ENCODE peak calls at places on chromosomes 6 and 20, in seven cellular contexts. One of them, this sample, is unnamed.

GRCh38 chr6:149854532-149854931 is 9.6 kb downstream of the LRP11 start:
- DNase-seq in activated effector memory CD4-positive, alpha-beta T cell treated with anti-CD3 and anti-CD28 coated beads, Interleukin-2, amount 50 U/mL, for 16 hours: no peak
- DNase-seq in posterior cingulate gyrus: no peak
- DNase-seq in activated gamma-delta T cell treated with Interleukin-2 at 50 U/mL for 16 hours: no peak
- DNase-seq in AG04450: no peak
- DNase-seq in CD8-positive, alpha-beta memory T cell: no peak
- DNase-seq in neural crest cell: no peak
- DNase-seq in this sample: no peak

GRCh38 chr20:2955257-2955950 is 82.1 kb downstream of the PTPRA start:
- DNase-seq in AG04450: no peak
- DNase-seq in activated gamma-delta T cell treated with Interleukin-2 at 50 U/mL for 16 hours: no peak
- DNase-seq in neural crest cell: no peak
- DNase-seq in CD8-positive, alpha-beta memory T cell: no peak
- DNase-seq in activated effector memory CD4-positive, alpha-beta T cell treated with anti-CD3 and anti-CD28 coated beads, Interleukin-2, amount 50 U/mL, for 16 hours: no peak
- DNase-seq in posterior cingulate gyrus: no peak
- DNase-seq in this sample: no peak

GRCh38 chr6:12962995-12963394 is 246.4 kb downstream of the PHACTR1 start:
- DNase-seq in AG04450: no peak
- DNase-seq in CD8-positive, alpha-beta memory T cell: no peak
- DNase-seq in neural crest cell: no peak
- DNase-seq in posterior cingulate gyrus: no peak
- DNase-seq in activated effector memory CD4-positive, alpha-beta T cell treated with anti-CD3 and anti-CD28 coated beads, Interleukin-2, amount 50 U/mL, for 16 hours: no peak
- DNase-seq in activated gamma-delta T cell treated with Interleukin-2 at 50 U/mL for 16 hours: no peak
- DNase-seq in this sample: no peak

GRCh38 chr6:8170245-8170644 is 67.9 kb upstream of the EEF1E1 start:
- DNase-seq in neural crest cell: no peak
- DNase-seq in CD8-positive, alpha-beta memory T cell: no peak
- DNase-seq in AG04450: no peak
- DNase-seq in activated effector memory CD4-positive, alpha-beta T cell treated with anti-CD3 and anti-CD28 coated beads, Interleukin-2, amount 50 U/mL, for 16 hours: no peak
- DNase-seq in posterior cingulate gyrus: no peak
- DNase-seq in activated gamma-delta T cell treated with Interleukin-2 at 50 U/mL for 16 hours: no peak
- DNase-seq in this sample: no peak

GRCh38 chr20:20137851-20138250 is 85.5 kb downstream of the CFAP61 start:
- DNase-seq in activated effector memory CD4-positive, alpha-beta T cell treated with anti-CD3 and anti-CD28 coated beads, Interleukin-2, amount 50 U/mL, for 16 hours: no peak
- DNase-seq in AG04450: no peak
- DNase-seq in CD8-positive, alpha-beta memory T cell: no peak
- DNase-seq in activated gamma-delta T cell treated with Interleukin-2 at 50 U/mL for 16 hours: no peak
- DNase-seq in neural crest cell: no peak
- DNase-seq in posterior cingulate gyrus: no peak
- DNase-seq in this sample: no peak

GRCh38 chr20:56628015-56628872 is 862 bp upstream of the TFAP2C start:
- DNase-seq in CD8-positive, alpha-beta memory T cell: no peak
- DNase-seq in AG04450: no peak
- DNase-seq in neural crest cell: peak
- DNase-seq in posterior cingulate gyrus: peak
- DNase-seq in activated gamma-delta T cell treated with Interleukin-2 at 50 U/mL for 16 hours: no peak
- DNase-seq in activated effector memory CD4-positive, alpha-beta T cell treated with anti-CD3 and anti-CD28 coated beads, Interleukin-2, amount 50 U/mL, for 16 hours: no peak
- DNase-seq in this sample: no peak

GRCh38 chr20:50682947-50683530 is 8.3 kb downstream of the RIPOR3 start:
- DNase-seq in activated gamma-delta T cell treated with Interleukin-2 at 50 U/mL for 16 hours: no peak
- DNase-seq in neural crest cell: no peak
- DNase-seq in AG04450: no peak
- DNase-seq in CD8-positive, alpha-beta memory T cell: no peak
- DNase-seq in activated effector memory CD4-positive, alpha-beta T cell treated with anti-CD3 and anti-CD28 coated beads, Interleukin-2, amount 50 U/mL, for 16 hours: no peak
- DNase-seq in posterior cingulate gyrus: no peak
- DNase-seq in this sample: no peak

GRCh38 chr6:125086716-125087115 is 66.9 kb upstream of the TPD52L1 start:
- DNase-seq in activated gamma-delta T cell treated with Interleukin-2 at 50 U/mL for 16 hours: no peak
- DNase-seq in posterior cingulate gyrus: no peak
- DNase-seq in CD8-positive, alpha-beta memory T cell: no peak
- DNase-seq in neural crest cell: no peak
- DNase-seq in AG04450: no peak
- DNase-seq in activated effector memory CD4-positive, alpha-beta T cell treated with anti-CD3 and anti-CD28 coated beads, Interleukin-2, amount 50 U/mL, for 16 hours: no peak
- DNase-seq in this sample: no peak

GRCh38 chr20:52859156-52859887 is 112.8 kb upstream of the TSHZ2 start:
- DNase-seq in posterior cingulate gyrus: no peak
- DNase-seq in activated gamma-delta T cell treated with Interleukin-2 at 50 U/mL for 16 hours: no peak
- DNase-seq in CD8-positive, alpha-beta memory T cell: no peak
- DNase-seq in activated effector memory CD4-positive, alpha-beta T cell treated with anti-CD3 and anti-CD28 coated beads, Interleukin-2, amount 50 U/mL, for 16 hours: no peak
- DNase-seq in neural crest cell: no peak
- DNase-seq in AG04450: no peak
- DNase-seq in this sample: peak

GRCh38 chr20:51249781-51250180 is 226.9 kb upstream of the KCNG1 start:
- DNase-seq in neural crest cell: no peak
- DNase-seq in CD8-positive, alpha-beta memory T cell: no peak
- DNase-seq in activated effector memory CD4-positive, alpha-beta T cell treated with anti-CD3 and anti-CD28 coated beads, Interleukin-2, amount 50 U/mL, for 16 hours: no peak
- DNase-seq in AG04450: no peak
- DNase-seq in posterior cingulate gyrus: no peak
- DNase-seq in activated gamma-delta T cell treated with Interleukin-2 at 50 U/mL for 16 hours: no peak
- DNase-seq in this sample: no peak

GRCh38 chr6:122789078-122789861 is at the start of gene SMPDL3A:
- DNase-seq in AG04450: peak
- DNase-seq in CD8-positive, alpha-beta memory T cell: no peak
- DNase-seq in activated gamma-delta T cell treated with Interleukin-2 at 50 U/mL for 16 hours: peak
- DNase-seq in activated effector memory CD4-positive, alpha-beta T cell treated with anti-CD3 and anti-CD28 coated beads, Interleukin-2, amount 50 U/mL, for 16 hours: no peak
- DNase-seq in posterior cingulate gyrus: peak
- DNase-seq in neural crest cell: peak
- DNase-seq in this sample: no peak

GRCh38 chr6:161956082-161956481 is 682.2 kb upstream of the AGPAT4 start:
- DNase-seq in activated gamma-delta T cell treated with Interleukin-2 at 50 U/mL for 16 hours: no peak
- DNase-seq in activated effector memory CD4-positive, alpha-beta T cell treated with anti-CD3 and anti-CD28 coated beads, Interleukin-2, amount 50 U/mL, for 16 hours: no peak
- DNase-seq in neural crest cell: no peak
- DNase-seq in AG04450: no peak
- DNase-seq in CD8-positive, alpha-beta memory T cell: no peak
- DNase-seq in posterior cingulate gyrus: no peak
- DNase-seq in this sample: no peak

GRCh38 chr6:10968776-10969175 is 75.3 kb downstream of the ELOVL2 start:
- DNase-seq in AG04450: peak
- DNase-seq in posterior cingulate gyrus: no peak
- DNase-seq in activated gamma-delta T cell treated with Interleukin-2 at 50 U/mL for 16 hours: no peak
- DNase-seq in activated effector memory CD4-positive, alpha-beta T cell treated with anti-CD3 and anti-CD28 coated beads, Interleukin-2, amount 50 U/mL, for 16 hours: no peak
- DNase-seq in neural crest cell: no peak
- DNase-seq in CD8-positive, alpha-beta memory T cell: no peak
- DNase-seq in this sample: no peak

GRCh38 chr20:37456948-37457347 is 64.1 kb upstream of the NNAT start:
- DNase-seq in activated gamma-delta T cell treated with Interleukin-2 at 50 U/mL for 16 hours: no peak
- DNase-seq in neural crest cell: no peak
- DNase-seq in CD8-positive, alpha-beta memory T cell: no peak
- DNase-seq in activated effector memory CD4-positive, alpha-beta T cell treated with anti-CD3 and anti-CD28 coated beads, Interleukin-2, amount 50 U/mL, for 16 hours: no peak
- DNase-seq in AG04450: no peak
- DNase-seq in posterior cingulate gyrus: no peak
- DNase-seq in this sample: no peak

GRCh38 chr6:42898891-42899361 is 16.9 kb upstream of the PTCRA start:
- DNase-seq in activated effector memory CD4-positive, alpha-beta T cell treated with anti-CD3 and anti-CD28 coated beads, Interleukin-2, amount 50 U/mL, for 16 hours: peak
- DNase-seq in CD8-positive, alpha-beta memory T cell: peak
- DNase-seq in posterior cingulate gyrus: peak
- DNase-seq in activated gamma-delta T cell treated with Interleukin-2 at 50 U/mL for 16 hours: peak
- DNase-seq in neural crest cell: peak
- DNase-seq in AG04450: no peak
- DNase-seq in this sample: peak

GRCh38 chr6:3698021-3698420 is 53.5 kb downstream of the PXDC1 start:
- DNase-seq in CD8-positive, alpha-beta memory T cell: no peak
- DNase-seq in neural crest cell: no peak
- DNase-seq in posterior cingulate gyrus: no peak
- DNase-seq in activated gamma-delta T cell treated with Interleukin-2 at 50 U/mL for 16 hours: no peak
- DNase-seq in activated effector memory CD4-positive, alpha-beta T cell treated with anti-CD3 and anti-CD28 coated beads, Interleukin-2, amount 50 U/mL, for 16 hours: no peak
- DNase-seq in AG04450: no peak
- DNase-seq in this sample: peak

GRCh38 chr6:24909281-24910216 is 26.2 kb downstream of the RIPOR2 start:
- DNase-seq in neural crest cell: no peak
- DNase-seq in AG04450: no peak
- DNase-seq in CD8-positive, alpha-beta memory T cell: no peak
- DNase-seq in activated gamma-delta T cell treated with Interleukin-2 at 50 U/mL for 16 hours: no peak
- DNase-seq in posterior cingulate gyrus: peak
- DNase-seq in activated effector memory CD4-positive, alpha-beta T cell treated with anti-CD3 and anti-CD28 coated beads, Interleukin-2, amount 50 U/mL, for 16 hours: no peak
- DNase-seq in this sample: no peak

GRCh38 chr6:82040405-82041221 is 206.9 kb downstream of the IBTK start:
- DNase-seq in CD8-positive, alpha-beta memory T cell: no peak
- DNase-seq in neural crest cell: peak
- DNase-seq in activated effector memory CD4-positive, alpha-beta T cell treated with anti-CD3 and anti-CD28 coated beads, Interleukin-2, amount 50 U/mL, for 16 hours: no peak
- DNase-seq in posterior cingulate gyrus: peak
- DNase-seq in AG04450: peak
- DNase-seq in activated gamma-delta T cell treated with Interleukin-2 at 50 U/mL for 16 hours: no peak
- DNase-seq in this sample: no peak

GRCh38 chr20:1269850-1270249 is 3.8 kb downstream of the SNPH start:
- DNase-seq in AG04450: no peak
- DNase-seq in posterior cingulate gyrus: no peak
- DNase-seq in neural crest cell: no peak
- DNase-seq in CD8-positive, alpha-beta memory T cell: no peak
- DNase-seq in activated gamma-delta T cell treated with Interleukin-2 at 50 U/mL for 16 hours: no peak
- DNase-seq in activated effector memory CD4-positive, alpha-beta T cell treated with anti-CD3 and anti-CD28 coated beads, Interleukin-2, amount 50 U/mL, for 16 hours: no peak
- DNase-seq in this sample: no peak

GRCh38 chr6:138285800-138286199 is 67.5 kb upstream of the PBOV1 start:
- DNase-seq in AG04450: no peak
- DNase-seq in activated effector memory CD4-positive, alpha-beta T cell treated with anti-CD3 and anti-CD28 coated beads, Interleukin-2, amount 50 U/mL, for 16 hours: no peak
- DNase-seq in posterior cingulate gyrus: no peak
- DNase-seq in activated gamma-delta T cell treated with Interleukin-2 at 50 U/mL for 16 hours: no peak
- DNase-seq in CD8-positive, alpha-beta memory T cell: no peak
- DNase-seq in neural crest cell: no peak
- DNase-seq in this sample: no peak

GRCh38 chr6:12958052-12958706 is 241.6 kb downstream of the PHACTR1 start:
- DNase-seq in AG04450: no peak
- DNase-seq in neural crest cell: no peak
- DNase-seq in CD8-positive, alpha-beta memory T cell: no peak
- DNase-seq in posterior cingulate gyrus: no peak
- DNase-seq in activated effector memory CD4-positive, alpha-beta T cell treated with anti-CD3 and anti-CD28 coated beads, Interleukin-2, amount 50 U/mL, for 16 hours: no peak
- DNase-seq in activated gamma-delta T cell treated with Interleukin-2 at 50 U/mL for 16 hours: no peak
- DNase-seq in this sample: no peak

GRCh38 chr20:49810491-49811190 is 2.0 kb upstream of the SLC9A8 start:
- DNase-seq in CD8-positive, alpha-beta memory T cell: no peak
- DNase-seq in AG04450: no peak
- DNase-seq in activated gamma-delta T cell treated with Interleukin-2 at 50 U/mL for 16 hours: no peak
- DNase-seq in neural crest cell: no peak
- DNase-seq in activated effector memory CD4-positive, alpha-beta T cell treated with anti-CD3 and anti-CD28 coated beads, Interleukin-2, amount 50 U/mL, for 16 hours: peak
- DNase-seq in posterior cingulate gyrus: no peak
- DNase-seq in this sample: no peak

GRCh38 chr6:34423254-34423653 is 2.6 kb downstream of the RPS10 start:
- DNase-seq in activated effector memory CD4-positive, alpha-beta T cell treated with anti-CD3 and anti-CD28 coated beads, Interleukin-2, amount 50 U/mL, for 16 hours: no peak
- DNase-seq in neural crest cell: no peak
- DNase-seq in posterior cingulate gyrus: no peak
- DNase-seq in activated gamma-delta T cell treated with Interleukin-2 at 50 U/mL for 16 hours: no peak
- DNase-seq in CD8-positive, alpha-beta memory T cell: no peak
- DNase-seq in AG04450: no peak
- DNase-seq in this sample: no peak

GRCh38 chr6:170157567-170158218 is 133.2 kb downstream of the DLL1 start:
- DNase-seq in posterior cingulate gyrus: no peak
- DNase-seq in CD8-positive, alpha-beta memory T cell: no peak
- DNase-seq in AG04450: no peak
- DNase-seq in neural crest cell: no peak
- DNase-seq in activated gamma-delta T cell treated with Interleukin-2 at 50 U/mL for 16 hours: no peak
- DNase-seq in activated effector memory CD4-positive, alpha-beta T cell treated with anti-CD3 and anti-CD28 coated beads, Interleukin-2, amount 50 U/mL, for 16 hours: no peak
- DNase-seq in this sample: no peak

GRCh38 chr6:125392682-125393081 is 90.9 kb upstream of the HDDC2 start:
- DNase-seq in CD8-positive, alpha-beta memory T cell: no peak
- DNase-seq in AG04450: no peak
- DNase-seq in neural crest cell: no peak
- DNase-seq in activated gamma-delta T cell treated with Interleukin-2 at 50 U/mL for 16 hours: no peak
- DNase-seq in posterior cingulate gyrus: no peak
- DNase-seq in activated effector memory CD4-positive, alpha-beta T cell treated with anti-CD3 and anti-CD28 coated beads, Interleukin-2, amount 50 U/mL, for 16 hours: no peak
- DNase-seq in this sample: no peak

GRCh38 chr6:4936681-4937041 is 67.2 kb downstream of the RPP40 start:
- DNase-seq in AG04450: peak
- DNase-seq in posterior cingulate gyrus: no peak
- DNase-seq in activated effector memory CD4-positive, alpha-beta T cell treated with anti-CD3 and anti-CD28 coated beads, Interleukin-2, amount 50 U/mL, for 16 hours: no peak
- DNase-seq in CD8-positive, alpha-beta memory T cell: no peak
- DNase-seq in neural crest cell: no peak
- DNase-seq in activated gamma-delta T cell treated with Interleukin-2 at 50 U/mL for 16 hours: no peak
- DNase-seq in this sample: peak

GRCh38 chr20:57713505-57713903 is 3.7 kb upstream of the PMEPA1 start:
- DNase-seq in posterior cingulate gyrus: no peak
- DNase-seq in AG04450: no peak
- DNase-seq in CD8-positive, alpha-beta memory T cell: no peak
- DNase-seq in activated effector memory CD4-positive, alpha-beta T cell treated with anti-CD3 and anti-CD28 coated beads, Interleukin-2, amount 50 U/mL, for 16 hours: no peak
- DNase-seq in neural crest cell: no peak
- DNase-seq in activated gamma-delta T cell treated with Interleukin-2 at 50 U/mL for 16 hours: no peak
- DNase-seq in this sample: no peak

GRCh38 chr20:1696521-1697209 is 39.1 kb upstream of the SIRPG start:
- DNase-seq in neural crest cell: no peak
- DNase-seq in activated effector memory CD4-positive, alpha-beta T cell treated with anti-CD3 and anti-CD28 coated beads, Interleukin-2, amount 50 U/mL, for 16 hours: no peak
- DNase-seq in AG04450: no peak
- DNase-seq in posterior cingulate gyrus: no peak
- DNase-seq in activated gamma-delta T cell treated with Interleukin-2 at 50 U/mL for 16 hours: no peak
- DNase-seq in CD8-positive, alpha-beta memory T cell: no peak
- DNase-seq in this sample: no peak

GRCh38 chr6:5981274-5982026 is 25.3 kb downstream of the NRN1 start:
- DNase-seq in posterior cingulate gyrus: no peak
- DNase-seq in activated gamma-delta T cell treated with Interleukin-2 at 50 U/mL for 16 hours: no peak
- DNase-seq in AG04450: no peak
- DNase-seq in CD8-positive, alpha-beta memory T cell: no peak
- DNase-seq in activated effector memory CD4-positive, alpha-beta T cell treated with anti-CD3 and anti-CD28 coated beads, Interleukin-2, amount 50 U/mL, for 16 hours: no peak
- DNase-seq in neural crest cell: no peak
- DNase-seq in this sample: peak

GRCh38 chr20:4661191-4661590 is 60.5 kb upstream of the PRND start:
- DNase-seq in CD8-positive, alpha-beta memory T cell: peak
- DNase-seq in activated effector memory CD4-positive, alpha-beta T cell treated with anti-CD3 and anti-CD28 coated beads, Interleukin-2, amount 50 U/mL, for 16 hours: no peak
- DNase-seq in activated gamma-delta T cell treated with Interleukin-2 at 50 U/mL for 16 hours: peak
- DNase-seq in posterior cingulate gyrus: no peak
- DNase-seq in AG04450: no peak
- DNase-seq in neural crest cell: no peak
- DNase-seq in this sample: no peak

GRCh38 chr6:14286144-14286543 is 168.6 kb downstream of the CD83 start:
- DNase-seq in neural crest cell: no peak
- DNase-seq in activated effector memory CD4-positive, alpha-beta T cell treated with anti-CD3 and anti-CD28 coated beads, Interleukin-2, amount 50 U/mL, for 16 hours: no peak
- DNase-seq in AG04450: peak
- DNase-seq in posterior cingulate gyrus: no peak
- DNase-seq in activated gamma-delta T cell treated with Interleukin-2 at 50 U/mL for 16 hours: no peak
- DNase-seq in CD8-positive, alpha-beta memory T cell: no peak
- DNase-seq in this sample: peak

GRCh38 chr6:143064996-143065683 is 4.5 kb downstream of the AIG1 start:
- DNase-seq in neural crest cell: no peak
- DNase-seq in CD8-positive, alpha-beta memory T cell: no peak
- DNase-seq in activated effector memory CD4-positive, alpha-beta T cell treated with anti-CD3 and anti-CD28 coated beads, Interleukin-2, amount 50 U/mL, for 16 hours: no peak
- DNase-seq in AG04450: no peak
- DNase-seq in activated gamma-delta T cell treated with Interleukin-2 at 50 U/mL for 16 hours: no peak
- DNase-seq in posterior cingulate gyrus: no peak
- DNase-seq in this sample: peak

This sample was measured in retinal pigment epithelial cell.